ENCODE peak calls at places on chromosomes 3 and 15, in ten cellular contexts. L, Q, A, X, V, I, K, R, G and H are unnamed samples.

GRCh38 chr3:44021646-44022594 is 219.8 kb upstream of the TOPAZ1 start:
- DNase-seq in L (no peak), R (no peak), G (no peak), I (no peak), X (no peak), K (no peak), Q (no peak), V (no peak), A (no peak), H (no peak)

GRCh38 chr3:170180107-170180951 is 1.2 kb downstream of the PHC3 start:
- DNase-seq in R (peak), I (no peak), X (no peak), V (no peak), Q (no peak), L (no peak), A (peak), G (peak), K (peak), H (no peak)

GRCh38 chr15:96171842-96172241 is 158.7 kb upstream of the NR2F2 start:
- DNase-seq in R (no peak), V (peak), G (no peak), K (peak), L (no peak), Q (no peak), X (no peak), I (no peak), A (peak), H (no peak)

GRCh38 chr15:53978248-53978906 is at the start of gene UNC13C:
- DNase-seq in G (no peak), I (no peak), Q (no peak), L (no peak), A (no peak), X (no peak), V (peak), R (no peak), K (peak), H (no peak)

GRCh38 chr3:32457971-32458471 is 44.6 kb downstream of the CMTM6 start:
- DNase-seq in V (no peak), L (no peak), A (no peak), I (no peak), X (no peak), R (no peak), G (no peak), K (no peak), Q (no peak), H (no peak)

GRCh38 chr3:14587733-14588360 is 47.7 kb upstream of the GRIP2 start:
- DNase-seq in A (peak), V (peak), X (no peak), G (peak), R (peak), Q (no peak), K (peak), I (no peak), L (no peak), H (no peak)

GRCh38 chr15:87734571-87735373 is 521.8 kb downstream of the NTRK3 start:
- DNase-seq in A (no peak), X (no peak), I (no peak), Q (no peak), K (no peak), G (no peak), R (no peak), L (no peak), V (no peak), H (no peak)

GRCh38 chr3:177683619-177684018 is 486.3 kb upstream of the TBL1XR1 start:
- DNase-seq in L (no peak), G (no peak), K (no peak), V (no peak), R (no peak), I (no peak), X (no peak), Q (no peak), A (no peak), H (no peak)

GRCh38 chr3:106610362-106610997 is 741.7 kb upstream of the CBLB start:
- DNase-seq in I (no peak), Q (no peak), R (no peak), G (peak), L (no peak), X (no peak), V (no peak), K (peak), A (peak), H (no peak)

GRCh38 chr3:180391001-180391400 is 211.0 kb upstream of the TTC14 start:
- DNase-seq in A (no peak), K (no peak), R (no peak), Q (no peak), V (no peak), L (no peak), G (no peak), X (no peak), I (no peak), H (no peak)

GRCh38 chr3:152879130-152879789 is 44.3 kb downstream of the P2RY1 start:
- DNase-seq in R (no peak), Q (no peak), G (no peak), X (no peak), A (no peak), V (no peak), I (no peak), K (no peak), L (no peak), H (no peak)

GRCh38 chr15:44719293-44719999 is 8.1 kb downstream of the B2M start:
- DNase-seq in V (no peak), G (peak), K (no peak), R (no peak), I (no peak), A (peak), Q (no peak), L (no peak), X (no peak), H (no peak)

DNA sequence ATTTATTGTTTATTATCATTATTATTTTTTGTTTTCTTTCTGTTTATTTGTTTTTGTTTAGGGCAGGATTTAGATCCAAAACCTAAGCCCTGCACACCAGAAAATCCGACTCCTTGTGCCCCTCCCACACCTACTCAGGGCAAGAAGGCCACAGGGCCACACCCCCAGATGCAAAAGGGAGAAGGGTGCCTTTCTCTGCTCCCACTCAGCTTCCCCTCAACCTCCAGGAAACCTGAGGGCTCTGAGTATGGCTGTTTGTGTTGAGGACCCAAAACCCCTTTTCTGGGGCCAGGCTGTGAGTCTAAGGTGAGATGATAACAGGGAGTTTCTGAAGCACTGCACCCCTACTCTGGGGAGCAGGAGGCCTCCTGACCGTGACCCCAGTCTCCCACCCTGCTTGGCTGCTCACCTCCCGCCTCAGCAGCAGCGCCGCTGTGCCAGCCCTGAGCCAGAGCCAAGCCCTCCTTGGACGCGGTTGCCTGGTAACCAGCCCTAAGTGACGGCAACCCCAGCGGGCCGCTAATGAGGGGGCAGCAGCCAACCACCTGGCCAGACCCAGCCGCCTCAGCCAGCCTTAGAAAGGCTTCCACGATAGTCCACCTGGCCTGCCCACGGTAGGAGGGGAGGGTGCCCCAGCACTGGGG is 6.4 kb upstream of the C15orf39 start:
- DNase-seq in Q (no peak), L (no peak), R (no peak), K (no peak), G (no peak), X (no peak), A (no peak), V (no peak), I (no peak), H (no peak)
- TF ChIP-seq CTCF in Q (no peak), L (no peak), R (no peak), K (no peak), G (no peak), X (no peak), A (no peak), V (no peak), I (no peak), H (no peak)

GRCh38 chr3:45499529-45499928 is 95.0 kb upstream of the LIMD1 start:
- DNase-seq in R (peak), K (peak), X (no peak), V (peak), A (peak), I (no peak), Q (no peak), L (no peak), G (peak), H (no peak)
- TF ChIP-seq CTCF in R (peak), K (peak), X (peak), V (peak), A (peak), I (no peak), Q (peak), L (no peak), G (peak), H (no peak)

DNA sequence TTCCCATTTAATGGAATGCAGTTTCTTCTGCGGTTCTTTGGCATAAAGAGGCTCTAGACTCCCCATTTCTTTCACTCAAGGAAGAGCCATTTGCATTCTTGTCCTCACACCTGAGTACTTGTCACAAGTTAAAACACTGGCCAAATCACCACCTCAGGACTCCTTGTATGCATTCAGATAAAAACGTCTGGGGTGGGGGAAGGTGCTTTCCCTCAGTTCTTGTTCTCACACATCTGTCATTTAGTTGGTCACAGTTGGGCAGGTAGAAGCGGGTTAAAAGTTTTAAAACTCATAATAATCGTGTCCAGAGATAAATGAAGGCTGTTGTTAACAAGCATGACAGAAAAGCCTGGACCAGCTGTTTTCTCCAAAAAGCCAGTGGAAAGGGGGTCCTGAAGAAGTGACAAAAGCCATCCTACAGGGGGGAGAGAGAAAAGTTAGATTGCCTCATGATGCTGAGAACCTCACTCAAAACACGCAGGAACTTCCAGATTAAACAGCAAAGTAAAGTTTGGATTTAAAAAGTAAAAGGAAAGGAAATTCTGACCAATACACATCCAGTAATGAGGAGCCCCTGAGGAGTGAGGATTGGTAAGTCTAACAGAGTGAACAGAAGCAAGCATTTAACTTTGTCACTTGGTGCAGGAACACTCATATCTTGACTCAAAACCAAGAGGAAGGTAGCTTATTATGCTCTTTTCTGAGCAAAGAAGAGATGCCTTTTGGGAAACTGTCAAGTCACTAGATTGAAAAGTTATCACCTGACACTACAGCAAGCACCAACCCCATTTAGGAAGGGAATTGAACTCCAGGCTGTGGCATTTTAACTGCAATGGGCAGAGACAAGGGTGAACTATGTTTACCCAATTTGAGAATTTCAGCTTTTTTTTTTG is 2.8 kb downstream of the BCL2L10 start:
- DNase-seq in K (no peak), I (no peak), X (no peak), V (no peak), R (no peak), G (no peak), L (no peak), Q (no peak), A (no peak), H (no peak)
- TF ChIP-seq CTCF in K (no peak), I (no peak), X (no peak), V (no peak), R (no peak), G (no peak), L (no peak), Q (no peak), A (no peak), H (no peak)

DNA sequence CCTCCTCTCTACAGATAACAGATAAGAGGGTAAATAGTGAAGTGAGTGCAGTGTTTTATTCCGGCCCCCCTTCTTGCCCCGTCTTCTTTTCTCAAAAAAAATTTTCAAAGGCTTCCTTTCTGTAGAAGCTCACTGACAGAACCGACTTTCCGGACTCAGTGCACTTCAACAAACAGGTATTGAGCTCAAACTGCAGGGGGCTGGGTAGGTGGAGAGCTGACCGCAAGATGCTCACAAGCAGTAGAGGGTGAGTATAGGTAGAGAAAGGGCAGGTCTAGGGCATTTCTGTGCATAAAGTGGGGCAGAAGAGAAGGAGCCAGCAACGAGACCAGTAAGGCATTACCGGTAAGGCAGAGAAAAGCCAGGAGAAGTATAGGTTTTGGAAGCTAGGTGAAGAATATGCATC is 97.2 kb downstream of the ST6GAL1 start:
- DNase-seq in X (no peak), Q (no peak), K (no peak), G (no peak), V (no peak), A (no peak), I (no peak), L (no peak), R (no peak), H (no peak)
- TF ChIP-seq CTCF in X (no peak), Q (no peak), K (no peak), G (no peak), V (no peak), A (no peak), I (no peak), L (no peak), R (no peak), H (no peak)

GRCh38 chr3:23713641-23714040 is 92.1 kb upstream of the UBE2E1 start:
- DNase-seq in Q (no peak), I (no peak), V (no peak), X (no peak), R (no peak), A (no peak), K (no peak), G (no peak), L (no peak), H (no peak)

GRCh38 chr3:23712095-23712494 is 93.7 kb upstream of the UBE2E1 start:
- DNase-seq in V (no peak), A (no peak), X (no peak), R (no peak), I (no peak), K (no peak), G (no peak), Q (no peak), L (no peak), H (no peak)

GRCh38 chr3:23710555-23710954 is 95.2 kb upstream of the UBE2E1 start:
- DNase-seq in R (no peak), L (no peak), K (no peak), A (peak), I (no peak), G (no peak), Q (peak), X (no peak), V (no peak), H (no peak)

GRCh38 chr3:23709987-23710386 is 95.8 kb upstream of the UBE2E1 start:
- DNase-seq in I (no peak), L (no peak), X (no peak), Q (no peak), V (no peak), K (no peak), G (no peak), A (no peak), R (no peak), H (no peak)

DNA sequence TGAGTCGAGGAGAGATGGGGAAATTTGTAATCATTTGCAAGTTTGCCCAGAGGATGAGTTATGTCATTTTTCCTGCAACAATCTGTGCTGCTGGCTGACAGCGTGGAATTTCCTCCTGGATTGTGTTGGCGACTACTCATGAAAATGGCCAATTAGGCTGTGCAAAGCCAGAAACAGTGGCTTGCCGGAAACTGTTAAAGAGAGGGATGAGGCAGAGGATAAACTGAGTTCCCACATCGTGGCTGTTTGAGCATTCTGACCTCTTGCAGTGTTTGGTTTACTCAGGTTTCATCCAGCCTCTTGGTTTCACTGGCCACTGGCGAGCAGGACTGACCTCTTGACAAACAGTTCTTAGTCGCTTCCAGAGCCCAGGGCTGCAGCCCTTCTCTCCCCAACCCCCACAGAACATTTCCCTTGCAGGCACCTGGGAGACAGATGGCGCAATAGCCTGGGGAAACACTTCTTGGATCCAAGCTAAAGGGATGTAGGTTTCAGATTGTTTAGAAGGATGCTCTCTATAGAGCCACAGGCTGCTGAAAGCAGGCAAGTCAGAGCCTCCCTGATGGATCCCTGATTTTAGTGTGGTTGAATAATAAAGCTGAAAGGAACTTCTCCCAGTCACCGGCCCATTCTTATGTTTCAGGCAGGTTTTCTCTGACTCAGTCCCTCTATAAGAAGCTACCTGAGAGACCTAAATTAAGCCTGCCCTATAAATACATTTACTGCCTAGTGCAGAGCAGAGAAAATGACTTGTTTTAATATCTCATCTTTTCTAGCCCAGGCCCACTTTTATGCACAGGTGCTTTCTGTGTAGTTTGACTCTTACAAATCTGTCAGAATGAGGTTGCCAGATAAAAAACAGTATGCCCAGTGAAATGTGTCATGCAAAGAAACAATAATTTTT is 92.8 kb upstream of the UBE2E1 start:
- DNase-seq in R (peak), G (peak), K (peak), Q (peak), L (no peak), V (peak), A (peak), X (peak), I (no peak), H (no peak)
- TF ChIP-seq CTCF in R (no peak), G (no peak), K (no peak), Q (peak), L (no peak), V (no peak), A (peak), X (no peak), I (no peak), H (no peak)

DNA sequence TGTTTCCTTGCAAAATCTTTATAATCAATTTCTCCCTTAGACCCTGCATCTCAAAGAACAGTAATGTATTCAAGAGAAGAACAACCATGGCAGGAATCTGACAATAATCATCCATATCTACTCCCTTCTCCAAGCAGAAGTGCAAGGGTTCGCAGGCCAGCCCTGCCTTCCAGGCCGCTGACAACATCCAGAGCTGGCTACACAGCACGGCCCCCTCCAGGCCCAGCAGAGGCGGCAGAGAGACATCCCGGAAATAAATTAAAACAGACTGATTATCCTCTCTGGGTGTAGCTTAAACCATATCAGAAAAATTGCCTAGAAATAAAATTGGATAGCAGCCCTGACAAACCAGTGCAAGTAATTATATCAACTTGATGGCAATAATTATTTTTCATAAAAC is 223.3 kb downstream of the FAM43A start:
- DNase-seq in V (no peak), R (no peak), I (no peak), Q (no peak), K (no peak), G (no peak), X (no peak), A (no peak), L (no peak), H (no peak)
- TF ChIP-seq CTCF in V (no peak), R (no peak), I (no peak), Q (no peak), K (no peak), G (no peak), X (no peak), A (peak), L (no peak), H (no peak)

GRCh38 chr3:196711838-196712513 is at the start of the genes CEP19 and PIGX:
- DNase-seq in A (peak), G (peak), L (peak), X (peak), I (peak), Q (peak), K (peak), V (peak), R (peak), H (peak)
- TF ChIP-seq CTCF in A (no peak), G (no peak), L (no peak), X (no peak), I (peak), Q (no peak), K (no peak), V (no peak), R (no peak), H (no peak)

DNA sequence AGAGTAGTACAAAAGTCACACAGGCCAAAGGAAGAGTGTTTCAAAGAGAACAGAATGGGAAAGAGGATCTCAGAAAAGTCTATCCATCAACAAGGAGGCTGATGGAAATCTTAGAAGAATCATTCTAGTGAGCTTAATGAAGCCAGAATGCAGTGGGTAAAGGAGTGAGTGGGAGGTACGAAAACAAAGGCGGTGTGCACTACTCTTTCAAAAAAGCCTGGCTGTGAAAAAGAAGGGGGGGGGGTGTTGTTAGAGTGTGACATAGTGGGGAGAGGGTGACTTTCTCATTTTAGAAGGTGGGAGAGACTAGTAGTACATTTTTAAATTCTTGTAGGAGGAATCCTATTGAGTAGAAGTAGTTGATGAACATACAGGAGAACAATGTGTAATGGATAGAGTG is 11.7 kb downstream of the PAQR9 start:
- DNase-seq in K (no peak), G (no peak), Q (no peak), L (no peak), A (no peak), X (no peak), V (no peak), R (no peak), I (no peak), H (no peak)
- TF ChIP-seq CTCF in K (no peak), G (no peak), Q (no peak), L (no peak), A (no peak), X (no peak), V (no peak), R (no peak), I (no peak), H (no peak)